ENCODE peak calls at places on chromosomes 6 and 20, in five cellular contexts. G is H1, U is GM12878, M is K562, T is HepG2. Z is an unnamed sample.

GRCh38 chr20:63061701-63062100 is 54.9 kb upstream of the BHLHE23 start:
- DNase-seq in U (no peak), T (no peak), M (no peak), G (no peak), Z (no peak)

GRCh38 chr20:40676466-40676865 is 12.6 kb downstream of the MAFB start:
- DNase-seq in G (no peak), U (no peak), M (no peak), T (no peak), Z (no peak)

GRCh38 chr20:21522479-21523397 is 8.9 kb upstream of the NKX2-2 start:
- DNase-seq in U (no peak), G (no peak), M (no peak), T (no peak), Z (no peak)

GRCh38 chr6:24887520-24887919 is 48.2 kb downstream of the RIPOR2 start:
- DNase-seq in M (no peak), U (no peak), G (no peak), T (no peak), Z (no peak)

GRCh38 chr6:24495516-24495847 is 713 bp downstream of the ALDH5A1 start:
- DNase-seq in M (peak), G (no peak), U (no peak), T (peak), Z (peak)

GRCh38 chr6:140071115-140071514 is 696.7 kb upstream of the CITED2 start:
- DNase-seq in G (no peak), M (no peak), U (no peak), T (no peak), Z (no peak)

GRCh38 chr6:30889921-30890645 is 5.8 kb downstream of the DDR1 start:
- DNase-seq in U (no peak), G (no peak), M (no peak), T (no peak), Z (no peak)

GRCh38 chr6:7138921-7139358 is 31.2 kb downstream of the RREB1 start:
- DNase-seq in G (no peak), U (no peak), M (peak), T (peak), Z (peak)

GRCh38 chr6:113476937-113477839 is 380.0 kb upstream of the MARCKS start:
- DNase-seq in M (no peak), U (no peak), G (no peak), T (no peak), Z (no peak)

GRCh38 chr6:124055986-124056385 is 252.3 kb downstream of the NKAIN2 start:
- DNase-seq in T (no peak), M (no peak), U (no peak), G (no peak), Z (no peak)

DNA sequence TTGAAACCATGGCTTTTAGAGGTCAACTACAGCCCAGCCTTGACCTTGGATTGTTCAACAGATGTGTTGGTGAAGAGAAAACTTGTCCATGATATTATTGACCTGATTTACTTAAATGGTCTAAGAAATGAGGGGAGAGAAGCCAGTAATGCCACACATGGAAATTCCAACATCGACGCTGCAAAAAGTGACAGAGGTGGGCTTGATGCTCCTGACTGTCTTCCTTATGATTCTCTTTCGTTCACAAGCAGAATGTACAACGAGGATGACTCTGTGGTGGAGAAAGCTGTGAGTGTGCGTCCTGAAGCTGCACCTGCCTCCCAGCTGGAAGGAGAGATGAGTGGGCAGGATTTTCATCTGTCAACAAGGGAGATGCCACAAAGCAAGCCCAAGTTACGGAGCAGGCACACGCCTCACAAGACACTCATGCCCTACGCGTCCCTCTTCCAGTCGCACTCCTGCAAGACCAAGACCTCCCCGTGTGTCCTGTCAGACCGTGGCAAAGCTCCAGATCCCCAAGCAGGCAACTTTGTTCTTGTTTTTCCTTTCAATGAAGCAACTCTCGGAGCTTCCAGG is 16.2 kb downstream of the TTLL2 start:
- DNase-seq in T (no peak), M (no peak), G (no peak), U (no peak), Z (no peak)
- H3K27ac ChIP-seq in T (peak), M (no peak), G (no peak), U (no peak), Z (no peak)

DNA sequence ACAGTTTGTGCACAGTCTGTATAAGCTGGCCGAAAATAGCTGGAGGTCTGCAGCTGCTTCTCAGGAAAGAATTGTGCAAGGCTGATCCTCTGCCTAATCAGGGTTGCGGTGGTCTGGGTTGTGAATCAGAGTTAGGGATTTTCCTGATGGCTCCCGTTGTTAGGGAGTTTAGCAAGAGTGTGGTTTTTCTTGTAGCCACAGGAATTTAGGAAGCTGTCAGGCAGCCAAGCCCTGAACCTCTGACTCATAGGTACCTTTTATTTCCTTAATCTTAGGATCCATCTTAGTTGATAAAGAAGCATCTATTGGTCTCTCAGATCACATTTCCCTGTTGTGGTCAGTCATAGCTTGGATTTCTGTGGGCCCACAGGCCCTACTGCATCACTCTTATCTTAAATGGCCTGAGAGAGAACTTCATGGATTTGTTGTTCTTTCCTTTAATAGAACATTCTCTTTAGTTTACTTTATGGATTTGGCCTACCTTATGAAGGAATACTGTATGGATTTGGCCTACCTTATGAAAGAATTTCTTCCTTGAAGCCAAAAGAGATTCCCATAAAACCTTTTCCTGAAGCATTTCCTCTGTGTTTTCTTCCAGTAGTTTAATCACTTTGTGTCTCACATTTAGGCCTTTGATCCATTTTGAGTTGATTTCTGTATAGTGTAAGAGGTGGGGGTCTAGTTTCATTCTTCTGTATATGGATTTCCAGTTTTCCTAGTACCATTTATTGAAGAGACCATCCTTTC is 10.3 kb downstream of the KIF25 start:
- DNase-seq in U (no peak), G (no peak), M (no peak), T (peak), Z (peak)
- TF ChIP-seq ATF3 in U (no peak), G (no peak), M (no peak), T (no peak), Z (no peak)

GRCh38 chr6:5068153-5068751 is 16.9 kb upstream of the PPP1R3G start:
- DNase-seq in T (peak), G (no peak), U (no peak), M (no peak), Z (no peak)
- TF ChIP-seq JUND in T (peak), G (no peak), U (no peak), M (no peak), Z (no peak)

DNA sequence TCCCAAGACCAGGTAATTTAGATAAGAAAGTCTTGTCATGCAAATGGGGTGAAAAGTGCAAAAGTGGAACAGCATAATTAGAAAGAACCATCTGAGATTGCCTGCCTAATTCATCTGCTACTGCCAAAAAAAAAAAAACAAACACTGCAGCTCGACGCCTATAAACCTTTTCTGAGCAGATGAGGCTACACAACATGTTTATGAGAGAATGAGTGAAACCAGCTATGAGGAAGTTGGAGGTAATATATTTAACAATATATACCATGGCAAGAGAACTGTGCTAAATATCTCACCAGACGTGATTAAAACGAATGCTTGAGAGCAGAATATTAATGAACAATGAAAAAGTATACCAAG is 50.0 kb downstream of the LAMA4 start:
- DNase-seq in M (no peak), G (no peak), U (no peak), T (no peak), Z (no peak)
- H3K27ac ChIP-seq in M (no peak), G (no peak), U (no peak), T (no peak), Z (no peak)

Z was measured in HCT116.